ENCODE peak calls at places on chromosomes 6 and 20, in five cellular contexts. W, A, D, I and G are unnamed samples.

GRCh38 chr6:43926644-43927524 is 156.9 kb downstream of the VEGFA start:
- ATAC-seq in W (peak), I (no peak), D (peak), A (peak), G (no peak)

GRCh38 chr6:7100072-7100750 is 7.5 kb upstream of the RREB1 start:
- ATAC-seq in D (no peak), I (no peak), W (no peak), A (peak), G (peak)

GRCh38 chr6:132188865-132189264 is 212.4 kb downstream of the MOXD1 start:
- ATAC-seq in W (no peak), A (no peak), D (peak), I (peak), G (no peak)

GRCh38 chr6:116386581-116387299 is 16.0 kb downstream of the DSE start:
- ATAC-seq in I (no peak), D (peak), A (no peak), W (no peak), G (peak)

GRCh38 chr6:30091577-30092381 is 16.2 kb upstream of the RNF39 start:
- ATAC-seq in I (no peak), D (peak), A (no peak), W (peak), G (no peak)

GRCh38 chr6:3228791-3229565 is 1.5 kb upstream of the TUBB2B start:
- ATAC-seq in A (peak), W (no peak), D (no peak), I (peak), G (no peak)

GRCh38 chr20:4802522-4802921 is 80.8 kb downstream of the PRND start:
- ATAC-seq in A (no peak), D (no peak), W (no peak), I (no peak), G (no peak)

GRCh38 chr6:157144861-157145260 is 178.5 kb downstream of the TMEM242 start:
- ATAC-seq in I (no peak), W (no peak), A (peak), D (no peak), G (no peak)

GRCh38 chr6:142702501-142703460 is 242.2 kb downstream of the HIVEP2 start:
- ATAC-seq in I (no peak), A (peak), W (no peak), D (no peak), G (peak)

GRCh38 chr6:136282906-136283305 is 6.7 kb downstream of the BCLAF1 start:
- ATAC-seq in I (no peak), A (no peak), D (no peak), W (no peak), G (no peak)

GRCh38 chr20:13222319-13222716 is 1.2 kb downstream of the ISM1 start:
- ATAC-seq in I (no peak), D (no peak), W (no peak), A (no peak), G (no peak)

GRCh38 chr20:58669287-58670006 is 18.4 kb downstream of the STX16 start:
- ATAC-seq in I (no peak), A (no peak), D (no peak), W (no peak), G (peak)

GRCh38 chr6:41531591-41532582 is 14.3 kb upstream of the FOXP4 start:
- ATAC-seq in I (peak), A (no peak), W (no peak), D (no peak), G (peak)

GRCh38 chr6:91864911-91865310 is 1278.0 kb upstream of the MAP3K7 start:
- ATAC-seq in A (no peak), I (no peak), D (no peak), W (no peak), G (no peak)

GRCh38 chr6:43254138-43254817 is 11.0 kb downstream of the TTBK1 start:
- ATAC-seq in I (peak), W (no peak), D (no peak), A (no peak), G (no peak)

GRCh38 chr20:45782890-45783289 is 8.8 kb downstream of the WFDC3 start:
- ATAC-seq in I (peak), D (peak), W (no peak), A (no peak), G (no peak)